ENCODE peak calls at places on chromosomes 12 and 14, in ten cellular contexts. R, Z, T, B, P, U, V, J, M and W are unnamed samples.

GRCh38 chr14:64232095-64232830 is 61.9 kb downstream of the ESR2 start:
- DNase-seq in R (no peak), Z (no peak), T (no peak), B (no peak), P (no peak), U (peak; percentile 51), V (peak; percentile 27), J (no peak), M (no peak), W (no peak)

GRCh38 chr14:85934123-85934885 is 404.4 kb downstream of the FLRT2 start:
- DNase-seq in R (peak; percentile 11), Z (no peak), T (no peak), B (no peak), P (peak; percentile 1), U (peak; percentile 59), V (peak; percentile 21), J (peak; percentile 40), M (peak; percentile 77), W (peak; percentile 7)

GRCh38 chr12:123115409-123116111 is 35.3 kb downstream of the PITPNM2 start:
- DNase-seq in R (no peak), Z (peak; percentile 89), T (peak; percentile 77), B (no peak), P (peak; percentile 36), U (no peak), V (no peak), J (no peak), M (no peak), W (no peak)

GRCh38 chr12:113831016-113831415 is 135.1 kb downstream of the RBM19 start:
- DNase-seq in R (no peak), Z (no peak), T (no peak), B (no peak), P (no peak), U (no peak), V (no peak), J (no peak), M (no peak), W (no peak)

GRCh38 chr12:41981758-41982157 is 162.9 kb downstream of the GXYLT1 start:
- DNase-seq in R (no peak), Z (no peak), T (no peak), B (no peak), P (peak; percentile 32), U (no peak), V (no peak), J (no peak), M (no peak), W (no peak)

GRCh38 chr12:14410841-14411569 is 45.5 kb downstream of the ATF7IP start:
- DNase-seq in R (no peak), Z (no peak), T (no peak), B (no peak), P (no peak), U (no peak), V (no peak), J (peak; percentile 16), M (peak; percentile 73), W (no peak)

GRCh38 chr12:17954788-17955187 is 135.2 kb downstream of the RERGL start:
- DNase-seq in R (no peak), Z (no peak), T (no peak), B (no peak), P (no peak), U (no peak), V (no peak), J (no peak), M (no peak), W (no peak)

GRCh38 chr14:22276913-22277816 is 311.9 kb downstream of the DAD1 start:
- DNase-seq in R (no peak), Z (no peak), T (no peak), B (no peak), P (no peak), U (no peak), V (no peak), J (no peak), M (no peak), W (no peak)

GRCh38 chr14:37668646-37669045 is 73.2 kb downstream of the TTC6 start:
- DNase-seq in R (no peak), Z (peak; percentile 11), T (no peak), B (no peak), P (no peak), U (no peak), V (no peak), J (no peak), M (no peak), W (no peak)

GRCh38 chr14:91901449-91902250 is 34.3 kb upstream of the TC2N start:
- DNase-seq in R (no peak), Z (no peak), T (peak; percentile 46), B (no peak), P (no peak), U (no peak), V (no peak), J (no peak), M (no peak), W (no peak)

GRCh38 chr12:121116318-121117225 is 16.1 kb upstream of the P2RX7 start:
- DNase-seq in R (no peak), Z (no peak), T (no peak), B (no peak), P (no peak), U (no peak), V (no peak), J (no peak), M (no peak), W (no peak)

GRCh38 chr14:61607570-61608244 is 87.6 kb upstream of the HIF1A start:
- DNase-seq in R (no peak), Z (no peak), T (no peak), B (no peak), P (no peak), U (no peak), V (no peak), J (no peak), M (no peak), W (no peak)

GRCh38 chr12:559907-560455 is 100.2 kb downstream of the B4GALNT3 start:
- DNase-seq in R (no peak), Z (no peak), T (no peak), B (no peak), P (no peak), U (no peak), V (no peak), J (no peak), M (peak; percentile 28), W (no peak)

GRCh38 chr12:54287316-54288157 is 7.0 kb downstream of the HNRNPA1 start:
- DNase-seq in R (no peak), Z (no peak), T (no peak), B (no peak), P (no peak), U (no peak), V (no peak), J (no peak), M (no peak), W (no peak)

GRCh38 chr12:68435816-68436215 is 103.7 kb upstream of the MDM1 start:
- DNase-seq in R (no peak), Z (no peak), T (no peak), B (no peak), P (no peak), U (no peak), V (no peak), J (no peak), M (no peak), W (no peak)

GRCh38 chr12:97944576-97944975 is 482.0 kb downstream of the RMST start:
- DNase-seq in R (no peak), Z (no peak), T (no peak), B (no peak), P (peak; percentile 5), U (no peak), V (no peak), J (no peak), M (no peak), W (no peak)

GRCh38 chr14:92425101-92425500 is 88.5 kb upstream of the RIN3 start:
- DNase-seq in R (no peak), Z (no peak), T (no peak), B (no peak), P (peak; percentile 16), U (no peak), V (no peak), J (no peak), M (no peak), W (no peak)

GRCh38 chr12:40170593-40170992 is 54.2 kb upstream of the LRRK2 start:
- DNase-seq in R (no peak), Z (no peak), T (no peak), B (no peak), P (no peak), U (no peak), V (no peak), J (no peak), M (no peak), W (no peak)

GRCh38 chr12:17030338-17030737 is 424.4 kb upstream of the LMO3 start:
- DNase-seq in R (no peak), Z (no peak), T (no peak), B (no peak), P (no peak), U (no peak), V (no peak), J (no peak), M (no peak), W (no peak)

GRCh38 chr14:98743536-98743935 is 528.5 kb downstream of the BCL11B start:
- DNase-seq in R (no peak), Z (no peak), T (no peak), B (no peak), P (no peak), U (no peak), V (no peak), J (no peak), M (no peak), W (no peak)

GRCh38 chr12:131097247-131098177 is 143.8 kb downstream of the ADGRD1 start:
- DNase-seq in R (no peak), Z (no peak), T (peak; percentile 36), B (no peak), P (no peak), U (peak; percentile 6), V (no peak), J (no peak), M (peak; percentile 33), W (no peak)

GRCh38 chr12:87406926-87407325 is 622.3 kb downstream of the C12orf50 start:
- DNase-seq in R (no peak), Z (no peak), T (no peak), B (no peak), P (no peak), U (no peak), V (no peak), J (no peak), M (no peak), W (no peak)

GRCh38 chr12:5417500-5417899 is 14.4 kb upstream of the NTF3 start:
- DNase-seq in R (no peak), Z (no peak), T (no peak), B (no peak), P (no peak), U (no peak), V (no peak), J (no peak), M (no peak), W (no peak)

GRCh38 chr14:60095781-60096450 is 4.2 kb downstream of the PCNX4 start:
- DNase-seq in R (no peak), Z (no peak), T (no peak), B (no peak), P (no peak), U (no peak), V (no peak), J (no peak), M (no peak), W (no peak)

GRCh38 chr14:64637735-64638473 is 66.3 kb upstream of the PLEKHG3 start:
- DNase-seq in R (no peak), Z (no peak), T (no peak), B (no peak), P (no peak), U (no peak), V (no peak), J (no peak), M (no peak), W (no peak)

GRCh38 chr12:42070056-42070455 is 74.6 kb downstream of the GXYLT1 start:
- DNase-seq in R (no peak), Z (no peak), T (no peak), B (no peak), P (no peak), U (no peak), V (no peak), J (no peak), M (no peak), W (no peak)

GRCh38 chr12:104250366-104251125 is 35.0 kb downstream of the TXNRD1 start:
- DNase-seq in R (no peak), Z (no peak), T (no peak), B (no peak), P (no peak), U (no peak), V (no peak), J (no peak), M (no peak), W (no peak)

GRCh38 chr12:62919827-62920226 is 15.1 kb downstream of the PPM1H start:
- DNase-seq in R (no peak), Z (peak; percentile 51), T (no peak), B (no peak), P (peak; percentile 11), U (no peak), V (no peak), J (no peak), M (no peak), W (no peak)